ENCODE peak calls at places on chromosomes 16 and 17, in ten cellular contexts. One of them, this sample, is unnamed.

GRCh38 chr17:83051423-83052240 is 27.8 kb upstream of the METRNL start:
- DNase-seq in NCI-H2107: peak; percentile 95
- DNase-seq in uterus: peak; percentile 96
- DNase-seq in neural crest cell: peak; percentile 93
- DNase-seq in SW480: peak; percentile 95
- DNase-seq in anterior cingulate cortex: peak; percentile 96
- DNase-seq in endothelial cell: peak; percentile 97
- DNase-seq in activated T-helper 2 cell treated with anti-CD3 and anti-CD28 coated beads, Interferon-gamma antibody, Interleukin-2, Interleukin-4, amounts not matched to agents 10 μg/mL and 5 μg/mL and 100 μg/mL, durations not matched to agents 14 hours and 24 hours and 36 hours: peak; percentile 97
- DNase-seq in progenitor cell of endocrine pancreas: peak; percentile 98
- DNase-seq in stimulated activated CD8-positive, alpha-beta memory T cell treated with anti-CD3 and anti-CD28 coated beads, Interleukin-7, amount 100 ng/mL, for 1 hour: peak; percentile 94
- DNase-seq in this sample: peak; percentile 99

GRCh38 chr17:44971776-44972483 is 3.8 kb upstream of the C1QL1 start:
- DNase-seq in NCI-H2107: no peak
- DNase-seq in uterus: no peak
- DNase-seq in neural crest cell: no peak
- DNase-seq in SW480: peak; percentile 41
- DNase-seq in anterior cingulate cortex: no peak
- DNase-seq in endothelial cell: no peak
- DNase-seq in activated T-helper 2 cell treated with anti-CD3 and anti-CD28 coated beads, Interferon-gamma antibody, Interleukin-2, Interleukin-4, amounts not matched to agents 10 μg/mL and 5 μg/mL and 100 μg/mL, durations not matched to agents 14 hours and 24 hours and 36 hours: no peak
- DNase-seq in progenitor cell of endocrine pancreas: no peak
- DNase-seq in stimulated activated CD8-positive, alpha-beta memory T cell treated with anti-CD3 and anti-CD28 coated beads, Interleukin-7, amount 100 ng/mL, for 1 hour: no peak
- DNase-seq in this sample: no peak

GRCh38 chr16:12801511-12802042 is 2.1 kb downstream of the CPPED1 start:
- DNase-seq in NCI-H2107: no peak
- DNase-seq in uterus: no peak
- DNase-seq in neural crest cell: no peak
- DNase-seq in SW480: no peak
- DNase-seq in anterior cingulate cortex: no peak
- DNase-seq in endothelial cell: no peak
- DNase-seq in activated T-helper 2 cell treated with anti-CD3 and anti-CD28 coated beads, Interferon-gamma antibody, Interleukin-2, Interleukin-4, amounts not matched to agents 10 μg/mL and 5 μg/mL and 100 μg/mL, durations not matched to agents 14 hours and 24 hours and 36 hours: no peak
- DNase-seq in progenitor cell of endocrine pancreas: no peak
- DNase-seq in stimulated activated CD8-positive, alpha-beta memory T cell treated with anti-CD3 and anti-CD28 coated beads, Interleukin-7, amount 100 ng/mL, for 1 hour: no peak
- DNase-seq in this sample: no peak

GRCh38 chr17:8006836-8007680 is 4.6 kb downstream of the GUCY2D start:
- DNase-seq in NCI-H2107: no peak
- DNase-seq in uterus: no peak
- DNase-seq in neural crest cell: no peak
- DNase-seq in SW480: no peak
- DNase-seq in anterior cingulate cortex: no peak
- DNase-seq in endothelial cell: no peak
- DNase-seq in activated T-helper 2 cell treated with anti-CD3 and anti-CD28 coated beads, Interferon-gamma antibody, Interleukin-2, Interleukin-4, amounts not matched to agents 10 μg/mL and 5 μg/mL and 100 μg/mL, durations not matched to agents 14 hours and 24 hours and 36 hours: no peak
- DNase-seq in progenitor cell of endocrine pancreas: no peak
- DNase-seq in stimulated activated CD8-positive, alpha-beta memory T cell treated with anti-CD3 and anti-CD28 coated beads, Interleukin-7, amount 100 ng/mL, for 1 hour: no peak
- DNase-seq in this sample: no peak

GRCh38 chr17:78240012-78240655 is 8.7 kb downstream of the TMEM235 start:
- DNase-seq in NCI-H2107: no peak
- DNase-seq in uterus: no peak
- DNase-seq in neural crest cell: no peak
- DNase-seq in SW480: no peak
- DNase-seq in anterior cingulate cortex: no peak
- DNase-seq in endothelial cell: no peak
- DNase-seq in activated T-helper 2 cell treated with anti-CD3 and anti-CD28 coated beads, Interferon-gamma antibody, Interleukin-2, Interleukin-4, amounts not matched to agents 10 μg/mL and 5 μg/mL and 100 μg/mL, durations not matched to agents 14 hours and 24 hours and 36 hours: no peak
- DNase-seq in progenitor cell of endocrine pancreas: no peak
- DNase-seq in stimulated activated CD8-positive, alpha-beta memory T cell treated with anti-CD3 and anti-CD28 coated beads, Interleukin-7, amount 100 ng/mL, for 1 hour: no peak
- DNase-seq in this sample: no peak

GRCh38 chr17:82882715-82883446 is 43.1 kb upstream of the ZNF750 start:
- DNase-seq in NCI-H2107: peak; percentile 68
- DNase-seq in uterus: no peak
- DNase-seq in neural crest cell: no peak
- DNase-seq in SW480: no peak
- DNase-seq in anterior cingulate cortex: no peak
- DNase-seq in endothelial cell: no peak
- DNase-seq in activated T-helper 2 cell treated with anti-CD3 and anti-CD28 coated beads, Interferon-gamma antibody, Interleukin-2, Interleukin-4, amounts not matched to agents 10 μg/mL and 5 μg/mL and 100 μg/mL, durations not matched to agents 14 hours and 24 hours and 36 hours: peak; percentile 65
- DNase-seq in progenitor cell of endocrine pancreas: no peak
- DNase-seq in stimulated activated CD8-positive, alpha-beta memory T cell treated with anti-CD3 and anti-CD28 coated beads, Interleukin-7, amount 100 ng/mL, for 1 hour: peak; percentile 53
- DNase-seq in this sample: no peak

GRCh38 chr16:84194470-84195200 is 3.7 kb downstream of the ADAD2 start:
- DNase-seq in NCI-H2107: peak; percentile 34
- DNase-seq in uterus: no peak
- DNase-seq in neural crest cell: no peak
- DNase-seq in SW480: no peak
- DNase-seq in anterior cingulate cortex: no peak
- DNase-seq in endothelial cell: no peak
- DNase-seq in activated T-helper 2 cell treated with anti-CD3 and anti-CD28 coated beads, Interferon-gamma antibody, Interleukin-2, Interleukin-4, amounts not matched to agents 10 μg/mL and 5 μg/mL and 100 μg/mL, durations not matched to agents 14 hours and 24 hours and 36 hours: peak; percentile 43
- DNase-seq in progenitor cell of endocrine pancreas: no peak
- DNase-seq in stimulated activated CD8-positive, alpha-beta memory T cell treated with anti-CD3 and anti-CD28 coated beads, Interleukin-7, amount 100 ng/mL, for 1 hour: no peak
- DNase-seq in this sample: no peak

GRCh38 chr16:17273142-17273561 is 197.6 kb downstream of the XYLT1 start:
- DNase-seq in NCI-H2107: no peak
- DNase-seq in uterus: peak; percentile 20
- DNase-seq in neural crest cell: no peak
- DNase-seq in SW480: peak; percentile 93
- DNase-seq in anterior cingulate cortex: no peak
- DNase-seq in endothelial cell: no peak
- DNase-seq in activated T-helper 2 cell treated with anti-CD3 and anti-CD28 coated beads, Interferon-gamma antibody, Interleukin-2, Interleukin-4, amounts not matched to agents 10 μg/mL and 5 μg/mL and 100 μg/mL, durations not matched to agents 14 hours and 24 hours and 36 hours: peak; percentile 31
- DNase-seq in progenitor cell of endocrine pancreas: no peak
- DNase-seq in stimulated activated CD8-positive, alpha-beta memory T cell treated with anti-CD3 and anti-CD28 coated beads, Interleukin-7, amount 100 ng/mL, for 1 hour: no peak
- DNase-seq in this sample: peak; percentile 36

GRCh38 chr17:55546481-55546880 is 35.2 kb upstream of the SMIM36 start:
- DNase-seq in NCI-H2107: no peak
- DNase-seq in uterus: no peak
- DNase-seq in neural crest cell: no peak
- DNase-seq in SW480: no peak
- DNase-seq in anterior cingulate cortex: no peak
- DNase-seq in endothelial cell: no peak
- DNase-seq in activated T-helper 2 cell treated with anti-CD3 and anti-CD28 coated beads, Interferon-gamma antibody, Interleukin-2, Interleukin-4, amounts not matched to agents 10 μg/mL and 5 μg/mL and 100 μg/mL, durations not matched to agents 14 hours and 24 hours and 36 hours: no peak
- DNase-seq in progenitor cell of endocrine pancreas: no peak
- DNase-seq in stimulated activated CD8-positive, alpha-beta memory T cell treated with anti-CD3 and anti-CD28 coated beads, Interleukin-7, amount 100 ng/mL, for 1 hour: no peak
- DNase-seq in this sample: no peak

GRCh38 chr16:78606572-78606971 is 507.1 kb downstream of the WWOX start:
- DNase-seq in NCI-H2107: peak; percentile 48
- DNase-seq in uterus: no peak
- DNase-seq in neural crest cell: peak; percentile 5
- DNase-seq in SW480: no peak
- DNase-seq in anterior cingulate cortex: no peak
- DNase-seq in endothelial cell: no peak
- DNase-seq in activated T-helper 2 cell treated with anti-CD3 and anti-CD28 coated beads, Interferon-gamma antibody, Interleukin-2, Interleukin-4, amounts not matched to agents 10 μg/mL and 5 μg/mL and 100 μg/mL, durations not matched to agents 14 hours and 24 hours and 36 hours: no peak
- DNase-seq in progenitor cell of endocrine pancreas: no peak
- DNase-seq in stimulated activated CD8-positive, alpha-beta memory T cell treated with anti-CD3 and anti-CD28 coated beads, Interleukin-7, amount 100 ng/mL, for 1 hour: no peak
- DNase-seq in this sample: no peak

GRCh38 chr16:19980866-19981265 is 92.8 kb downstream of the GPR139 start:
- DNase-seq in NCI-H2107: no peak
- DNase-seq in uterus: no peak
- DNase-seq in neural crest cell: no peak
- DNase-seq in SW480: peak; percentile 21
- DNase-seq in anterior cingulate cortex: no peak
- DNase-seq in endothelial cell: peak; percentile 12
- DNase-seq in activated T-helper 2 cell treated with anti-CD3 and anti-CD28 coated beads, Interferon-gamma antibody, Interleukin-2, Interleukin-4, amounts not matched to agents 10 μg/mL and 5 μg/mL and 100 μg/mL, durations not matched to agents 14 hours and 24 hours and 36 hours: no peak
- DNase-seq in progenitor cell of endocrine pancreas: no peak
- DNase-seq in stimulated activated CD8-positive, alpha-beta memory T cell treated with anti-CD3 and anti-CD28 coated beads, Interleukin-7, amount 100 ng/mL, for 1 hour: no peak
- DNase-seq in this sample: no peak

GRCh38 chr16:56744996-56745640 is 15.2 kb downstream of the NUP93 start:
- DNase-seq in NCI-H2107: no peak
- DNase-seq in uterus: peak; percentile 36
- DNase-seq in neural crest cell: no peak
- DNase-seq in SW480: no peak
- DNase-seq in anterior cingulate cortex: no peak
- DNase-seq in endothelial cell: no peak
- DNase-seq in activated T-helper 2 cell treated with anti-CD3 and anti-CD28 coated beads, Interferon-gamma antibody, Interleukin-2, Interleukin-4, amounts not matched to agents 10 μg/mL and 5 μg/mL and 100 μg/mL, durations not matched to agents 14 hours and 24 hours and 36 hours: no peak
- DNase-seq in progenitor cell of endocrine pancreas: no peak
- DNase-seq in stimulated activated CD8-positive, alpha-beta memory T cell treated with anti-CD3 and anti-CD28 coated beads, Interleukin-7, amount 100 ng/mL, for 1 hour: no peak
- DNase-seq in this sample: peak; percentile 49

GRCh38 chr16:87956771-87957279 is 5.6 kb downstream of the BANP start:
- DNase-seq in NCI-H2107: no peak
- DNase-seq in uterus: no peak
- DNase-seq in neural crest cell: peak; percentile 11
- DNase-seq in SW480: no peak
- DNase-seq in anterior cingulate cortex: no peak
- DNase-seq in endothelial cell: no peak
- DNase-seq in activated T-helper 2 cell treated with anti-CD3 and anti-CD28 coated beads, Interferon-gamma antibody, Interleukin-2, Interleukin-4, amounts not matched to agents 10 μg/mL and 5 μg/mL and 100 μg/mL, durations not matched to agents 14 hours and 24 hours and 36 hours: peak; percentile 47
- DNase-seq in progenitor cell of endocrine pancreas: no peak
- DNase-seq in stimulated activated CD8-positive, alpha-beta memory T cell treated with anti-CD3 and anti-CD28 coated beads, Interleukin-7, amount 100 ng/mL, for 1 hour: no peak
- DNase-seq in this sample: no peak

GRCh38 chr16:12123462-12123861 is 146.9 kb downstream of the SNX29 start:
- DNase-seq in NCI-H2107: no peak
- DNase-seq in uterus: no peak
- DNase-seq in neural crest cell: no peak
- DNase-seq in SW480: no peak
- DNase-seq in anterior cingulate cortex: no peak
- DNase-seq in endothelial cell: no peak
- DNase-seq in activated T-helper 2 cell treated with anti-CD3 and anti-CD28 coated beads, Interferon-gamma antibody, Interleukin-2, Interleukin-4, amounts not matched to agents 10 μg/mL and 5 μg/mL and 100 μg/mL, durations not matched to agents 14 hours and 24 hours and 36 hours: no peak
- DNase-seq in progenitor cell of endocrine pancreas: no peak
- DNase-seq in stimulated activated CD8-positive, alpha-beta memory T cell treated with anti-CD3 and anti-CD28 coated beads, Interleukin-7, amount 100 ng/mL, for 1 hour: no peak
- DNase-seq in this sample: no peak

GRCh38 chr17:50630524-50631194 is 4.0 kb upstream of the ABCC3 start:
- DNase-seq in NCI-H2107: no peak
- DNase-seq in uterus: no peak
- DNase-seq in neural crest cell: no peak
- DNase-seq in SW480: peak; percentile 68
- DNase-seq in anterior cingulate cortex: no peak
- DNase-seq in endothelial cell: peak; percentile 67
- DNase-seq in activated T-helper 2 cell treated with anti-CD3 and anti-CD28 coated beads, Interferon-gamma antibody, Interleukin-2, Interleukin-4, amounts not matched to agents 10 μg/mL and 5 μg/mL and 100 μg/mL, durations not matched to agents 14 hours and 24 hours and 36 hours: peak; percentile 39
- DNase-seq in progenitor cell of endocrine pancreas: peak; percentile 56
- DNase-seq in stimulated activated CD8-positive, alpha-beta memory T cell treated with anti-CD3 and anti-CD28 coated beads, Interleukin-7, amount 100 ng/mL, for 1 hour: peak; percentile 37
- DNase-seq in this sample: peak; percentile 81

GRCh38 chr16:69270831-69271230 is 40.3 kb upstream of the VPS4A start:
- DNase-seq in NCI-H2107: no peak
- DNase-seq in uterus: no peak
- DNase-seq in neural crest cell: no peak
- DNase-seq in SW480: no peak
- DNase-seq in anterior cingulate cortex: no peak
- DNase-seq in endothelial cell: no peak
- DNase-seq in activated T-helper 2 cell treated with anti-CD3 and anti-CD28 coated beads, Interferon-gamma antibody, Interleukin-2, Interleukin-4, amounts not matched to agents 10 μg/mL and 5 μg/mL and 100 μg/mL, durations not matched to agents 14 hours and 24 hours and 36 hours: no peak
- DNase-seq in progenitor cell of endocrine pancreas: no peak
- DNase-seq in stimulated activated CD8-positive, alpha-beta memory T cell treated with anti-CD3 and anti-CD28 coated beads, Interleukin-7, amount 100 ng/mL, for 1 hour: no peak
- DNase-seq in this sample: no peak

GRCh38 chr17:35080536-35080935 is 17.0 kb upstream of the RFFL start:
- DNase-seq in NCI-H2107: no peak
- DNase-seq in uterus: no peak
- DNase-seq in neural crest cell: no peak
- DNase-seq in SW480: no peak
- DNase-seq in anterior cingulate cortex: no peak
- DNase-seq in endothelial cell: no peak
- DNase-seq in activated T-helper 2 cell treated with anti-CD3 and anti-CD28 coated beads, Interferon-gamma antibody, Interleukin-2, Interleukin-4, amounts not matched to agents 10 μg/mL and 5 μg/mL and 100 μg/mL, durations not matched to agents 14 hours and 24 hours and 36 hours: no peak
- DNase-seq in progenitor cell of endocrine pancreas: no peak
- DNase-seq in stimulated activated CD8-positive, alpha-beta memory T cell treated with anti-CD3 and anti-CD28 coated beads, Interleukin-7, amount 100 ng/mL, for 1 hour: no peak
- DNase-seq in this sample: no peak

GRCh38 chr16:53848277-53848942 is 144.5 kb downstream of the FTO start:
- DNase-seq in NCI-H2107: no peak
- DNase-seq in uterus: no peak
- DNase-seq in neural crest cell: no peak
- DNase-seq in SW480: no peak
- DNase-seq in anterior cingulate cortex: no peak
- DNase-seq in endothelial cell: no peak
- DNase-seq in activated T-helper 2 cell treated with anti-CD3 and anti-CD28 coated beads, Interferon-gamma antibody, Interleukin-2, Interleukin-4, amounts not matched to agents 10 μg/mL and 5 μg/mL and 100 μg/mL, durations not matched to agents 14 hours and 24 hours and 36 hours: no peak
- DNase-seq in progenitor cell of endocrine pancreas: no peak
- DNase-seq in stimulated activated CD8-positive, alpha-beta memory T cell treated with anti-CD3 and anti-CD28 coated beads, Interleukin-7, amount 100 ng/mL, for 1 hour: no peak
- DNase-seq in this sample: no peak

GRCh38 chr17:82869536-82869935 is 29.7 kb upstream of the ZNF750 start:
- DNase-seq in NCI-H2107: no peak
- DNase-seq in uterus: no peak
- DNase-seq in neural crest cell: no peak
- DNase-seq in SW480: no peak
- DNase-seq in anterior cingulate cortex: no peak
- DNase-seq in endothelial cell: no peak
- DNase-seq in activated T-helper 2 cell treated with anti-CD3 and anti-CD28 coated beads, Interferon-gamma antibody, Interleukin-2, Interleukin-4, amounts not matched to agents 10 μg/mL and 5 μg/mL and 100 μg/mL, durations not matched to agents 14 hours and 24 hours and 36 hours: no peak
- DNase-seq in progenitor cell of endocrine pancreas: no peak
- DNase-seq in stimulated activated CD8-positive, alpha-beta memory T cell treated with anti-CD3 and anti-CD28 coated beads, Interleukin-7, amount 100 ng/mL, for 1 hour: no peak
- DNase-seq in this sample: no peak

GRCh38 chr17:78680436-78680835 is 101.6 kb downstream of the CYTH1 start:
- DNase-seq in NCI-H2107: no peak
- DNase-seq in uterus: no peak
- DNase-seq in neural crest cell: no peak
- DNase-seq in SW480: no peak
- DNase-seq in anterior cingulate cortex: no peak
- DNase-seq in endothelial cell: no peak
- DNase-seq in activated T-helper 2 cell treated with anti-CD3 and anti-CD28 coated beads, Interferon-gamma antibody, Interleukin-2, Interleukin-4, amounts not matched to agents 10 μg/mL and 5 μg/mL and 100 μg/mL, durations not matched to agents 14 hours and 24 hours and 36 hours: no peak
- DNase-seq in progenitor cell of endocrine pancreas: no peak
- DNase-seq in stimulated activated CD8-positive, alpha-beta memory T cell treated with anti-CD3 and anti-CD28 coated beads, Interleukin-7, amount 100 ng/mL, for 1 hour: no peak
- DNase-seq in this sample: no peak

GRCh38 chr16:8391219-8391757 is 199.0 kb downstream of the TMEM114 start:
- DNase-seq in NCI-H2107: no peak
- DNase-seq in uterus: no peak
- DNase-seq in neural crest cell: no peak
- DNase-seq in SW480: no peak
- DNase-seq in anterior cingulate cortex: no peak
- DNase-seq in endothelial cell: no peak
- DNase-seq in activated T-helper 2 cell treated with anti-CD3 and anti-CD28 coated beads, Interferon-gamma antibody, Interleukin-2, Interleukin-4, amounts not matched to agents 10 μg/mL and 5 μg/mL and 100 μg/mL, durations not matched to agents 14 hours and 24 hours and 36 hours: no peak
- DNase-seq in progenitor cell of endocrine pancreas: no peak
- DNase-seq in stimulated activated CD8-positive, alpha-beta memory T cell treated with anti-CD3 and anti-CD28 coated beads, Interleukin-7, amount 100 ng/mL, for 1 hour: no peak
- DNase-seq in this sample: no peak